ENCODE peak calls at places on chromosomes 7 and 10, in six cellular contexts. U is upper lobe of left lung, I is K562, H is HepG2, N is A549, A is GM12878. F is an unnamed sample.

GRCh38 chr7:117157121-117157870 is 165.6 kb downstream of the WNT2 start:
- ATAC-seq in H (no peak), N (peak; percentile 90), A (peak; percentile 48), I (peak; percentile 78), U (peak; percentile 55), F (peak; percentile 22)

GRCh38 chr10:33860994-33861393 is 526.5 kb upstream of the NRP1 start:
- ATAC-seq in H (no peak), A (no peak), I (no peak), U (no peak), N (no peak), F (no peak)

GRCh38 chr10:20694296-20694695 is 202.8 kb downstream of the NEBL start:
- ATAC-seq in N (no peak), U (no peak), I (no peak), H (no peak), A (no peak), F (no peak)

GRCh38 chr10:124560377-124560776 is 98.8 kb downstream of the LHPP start:
- ATAC-seq in H (no peak), N (no peak), U (peak; percentile 46), A (no peak), I (no peak), F (peak; percentile 93)

GRCh38 chr7:116393654-116394053 is 105.9 kb upstream of the CAV2 start:
- ATAC-seq in U (no peak), A (no peak), I (peak; percentile 43), N (no peak), H (no peak), F (peak; percentile 32)

GRCh38 chr10:11824825-11825224 is 1.7 kb downstream of the PROSER2 start:
- ATAC-seq in A (no peak), N (no peak), I (peak; percentile 70), U (no peak), H (no peak), F (no peak)

GRCh38 chr10:120011359-120012132 is 119.0 kb downstream of the SEC23IP start:
- ATAC-seq in I (no peak), U (peak; percentile 30), H (peak; percentile 84), A (no peak), N (peak; percentile 66), F (no peak)

GRCh38 chr7:75847707-75848106 is 31.1 kb upstream of the RHBDD2 start:
- ATAC-seq in N (no peak), H (no peak), A (peak; percentile 15), I (no peak), U (no peak), F (peak; percentile 28)

GRCh38 chr10:118850418-118851061 is 95.8 kb upstream of the CACUL1 start:
- ATAC-seq in A (peak; percentile 93), U (peak; percentile 70), H (peak; percentile 57), N (peak; percentile 88), I (peak; percentile 82), F (no peak)

GRCh38 chr10:72110677-72111401 is 22.5 kb upstream of the SPOCK2 start:
- ATAC-seq in N (no peak), H (no peak), A (no peak), U (no peak), I (no peak), F (no peak)

GRCh38 chr7:70579397-70580097 is 552.4 kb upstream of the GALNT17 start:
- ATAC-seq in I (no peak), H (no peak), A (no peak), N (no peak), U (no peak), F (no peak)

GRCh38 chr7:36469236-36469635 is 79.6 kb downstream of the ANLN start:
- ATAC-seq in A (no peak), U (no peak), H (no peak), N (no peak), I (no peak), F (no peak)

GRCh38 chr7:121001932-121002754 is 13.6 kb downstream of the CPED1 start:
- ATAC-seq in I (no peak), U (no peak), H (no peak), N (no peak), A (no peak), F (no peak)

GRCh38 chr7:110891197-110891596 is 199.7 kb upstream of the LRRN3 start:
- ATAC-seq in N (no peak), I (no peak), H (no peak), A (peak; percentile 67), U (no peak), F (no peak)

GRCh38 chr10:114749545-114749944 is 72.0 kb upstream of the FHIP2A start:
- ATAC-seq in I (peak; percentile 47), H (no peak), N (no peak), U (peak; percentile 90), A (no peak), F (no peak)

GRCh38 chr10:34474060-34474376 is 341.1 kb downstream of the PARD3 start:
- ATAC-seq in N (peak; percentile 85), U (peak; percentile 57), H (peak; percentile 50), I (no peak), A (peak; percentile 24), F (peak; percentile 28)

GRCh38 chr7:65225422-65226006 is 148.1 kb upstream of the ZNF92 start:
- ATAC-seq in I (no peak), A (no peak), H (no peak), N (no peak), U (no peak), F (no peak)

GRCh38 chr7:33646992-33647391 is 258.3 kb upstream of the BMPER start:
- ATAC-seq in H (no peak), A (no peak), I (no peak), N (no peak), U (no peak), F (no peak)

GRCh38 chr10:3624367-3624766 is 160.6 kb downstream of the KLF6 start:
- ATAC-seq in N (no peak), A (no peak), U (no peak), H (no peak), I (no peak), F (peak; percentile 47)

GRCh38 chr10:3622427-3622826 is 162.6 kb downstream of the KLF6 start:
- ATAC-seq in I (peak; percentile 52), A (peak; percentile 33), N (no peak), U (no peak), H (no peak), F (no peak)

GRCh38 chr10:3623746-3624145 is 161.3 kb downstream of the KLF6 start:
- ATAC-seq in A (peak; percentile 57), U (peak; percentile 73), H (no peak), I (no peak), N (no peak), F (peak; percentile 88)

GRCh38 chr10:3620818-3621217 is 164.2 kb downstream of the KLF6 start:
- ATAC-seq in H (no peak), I (no peak), A (no peak), N (no peak), U (no peak), F (no peak)

DNA sequence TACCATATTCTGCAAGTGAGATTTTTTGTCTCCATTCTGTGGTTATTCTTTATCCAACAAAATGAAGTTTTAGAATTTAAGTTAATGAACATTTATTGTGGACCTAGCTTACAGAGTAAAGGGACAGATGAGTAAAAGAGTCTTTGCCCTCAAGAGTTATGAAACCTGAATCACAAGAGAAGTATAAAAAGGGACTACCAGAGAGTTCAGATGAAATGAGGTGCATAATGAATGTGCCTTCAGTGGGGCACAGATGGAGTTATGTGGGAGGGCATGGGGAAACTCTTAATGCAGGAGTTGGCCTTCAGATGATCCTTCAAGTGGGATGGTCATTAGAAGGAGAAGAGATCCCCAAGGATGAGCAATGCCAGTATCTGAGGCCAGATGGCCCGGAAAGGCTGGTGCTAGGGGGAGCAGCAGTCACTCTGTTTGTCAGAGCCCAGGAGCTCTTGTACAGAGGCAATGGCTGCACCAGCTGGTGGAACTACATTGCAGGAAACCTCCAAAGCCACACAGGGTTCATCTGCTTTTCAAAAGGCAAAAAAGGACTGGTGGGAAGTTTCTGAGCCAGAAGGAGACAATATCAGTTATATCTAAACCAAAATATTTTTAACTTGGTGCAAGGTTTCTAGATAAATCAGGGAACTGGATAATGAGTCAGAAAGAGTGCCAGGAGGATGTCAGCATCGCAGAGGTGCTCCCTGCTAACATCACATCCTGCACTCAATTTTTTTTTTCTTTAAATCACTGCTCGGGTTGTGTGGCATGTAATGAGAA is 162.0 kb downstream of the KLF6 start:
- ATAC-seq in N (no peak), H (no peak), A (peak; percentile 60), U (no peak), I (no peak), F (no peak)
- H3K27ac ChIP-seq in N (no peak overlapping the region), H (no peak overlapping the region), A (peak overlapping the region; percentile 17), U (peak overlapping the region; percentile 46), I (no peak overlapping the region), F (peak overlapping the region; percentile 71)

GRCh38 chr7:128353189-128353588 is 8.3 kb downstream of the PRRT4 start:
- ATAC-seq in N (no peak), H (no peak), I (peak; percentile 47), U (no peak), A (no peak), F (no peak)

GRCh38 chr7:128352636-128353035 is 8.9 kb downstream of the PRRT4 start:
- ATAC-seq in A (no peak), H (no peak), N (no peak), I (no peak), U (no peak), F (no peak)

GRCh38 chr7:128350708-128351295 is 7.1 kb upstream of the RBM28 start:
- ATAC-seq in U (peak; percentile 7), I (no peak), N (no peak), A (no peak), H (no peak), F (no peak)

GRCh38 chr7:128351296-128352123 is 7.8 kb upstream of the RBM28 start:
- ATAC-seq in U (no peak), N (no peak), I (no peak), A (no peak), H (no peak), F (peak; percentile 12)

GRCh38 chr7:128352138-128352537 is 8.4 kb upstream of the RBM28 start:
- ATAC-seq in N (peak; percentile 57), H (peak; percentile 77), A (no peak), U (peak; percentile 34), I (no peak), F (peak; percentile 82)
- TF ChIP-seq CTCF in N (no peak), H (peak; percentile 66), A (no peak), U (peak; percentile 89), I (no peak), F (peak; percentile 55)

DNA sequence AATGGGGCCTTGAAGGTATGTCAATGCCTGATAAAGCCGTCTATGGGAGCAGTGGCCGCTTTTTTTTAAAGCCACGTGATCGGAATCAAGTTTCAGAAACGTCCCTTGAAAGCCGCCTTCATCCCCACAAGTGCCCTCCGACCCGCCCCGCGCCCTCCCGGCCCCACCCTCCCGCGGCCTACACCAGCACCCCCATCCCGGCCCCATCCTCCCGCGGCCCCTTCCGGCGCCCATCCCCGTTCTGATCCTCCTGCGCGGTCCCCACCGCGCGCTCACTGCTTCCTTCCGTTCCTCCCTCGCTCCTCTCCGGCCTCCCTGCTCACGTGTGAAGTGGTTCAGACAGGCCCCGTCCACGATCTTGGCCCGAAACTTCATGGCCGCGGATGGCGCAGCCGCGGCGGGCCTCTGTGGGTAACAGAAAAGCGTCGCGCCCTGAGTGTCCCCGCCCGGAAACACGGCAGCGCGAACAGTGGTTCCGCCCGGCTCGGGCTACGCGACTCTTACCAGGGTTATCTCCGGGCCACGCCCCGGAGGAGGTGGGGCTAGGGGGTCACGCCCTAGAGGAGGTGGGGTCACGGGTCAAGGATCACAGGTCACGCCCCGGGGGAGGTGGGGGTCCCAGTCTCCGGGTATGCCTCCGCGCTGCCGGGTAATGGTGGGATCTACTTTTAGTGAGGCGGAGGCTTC is at the start of gene HUS1:
- ATAC-seq in N (peak; percentile 99), H (peak; percentile 99), U (peak; percentile 99), A (peak; percentile 99), I (peak; percentile 99), F (peak; percentile 100)
- TF ChIP-seq EP300 in N (no peak), H (no peak), U (no peak), A (no peak), I (peak; percentile 43), F (no peak)

GRCh38 chr10:49243139-49243538 is 54.9 kb upstream of the TMEM273 start:
- ATAC-seq in I (peak; percentile 25), U (no peak), N (no peak), H (no peak), A (no peak), F (no peak)
- H3K27ac ChIP-seq in I (no peak overlapping the region), U (no peak overlapping the region), N (no peak overlapping the region), H (no peak overlapping the region), A (no peak overlapping the region), F (no peak overlapping the region)

GRCh38 chr7:106659963-106660861 is 746 bp downstream of the CCDC71L start:
- ATAC-seq in N (peak; percentile 87), A (peak; percentile 79), U (peak; percentile 89), H (peak; percentile 66), I (peak; percentile 78), F (peak; percentile 64)
- TF ChIP-seq CTCF in N (peak; percentile 99), A (peak; percentile 89), U (peak; percentile 94), H (peak; percentile 9), I (peak; percentile 99), F (peak; percentile 87)